ENCODE peak calls at places on chromosomes 2 and 18, in four cellular contexts. R, B, C and M are unnamed samples.
A peak's percentile ranks its signal among the peaks of the same experiment; 100 is the strongest.

GRCh38 chr18:2526320-2526719 is 45.0 kb downstream of the METTL4 start:
- DNase-seq in R (no peak), B (no peak), C (no peak), M (no peak)

GRCh38 chr2:222982909-222983265 is 69.1 kb upstream of the KCNE4 start:
- DNase-seq in R (no peak), B (no peak), C (no peak), M (no peak)

GRCh38 chr2:7378642-7379041 is 461.4 kb downstream of the RNF144A start:
- DNase-seq in R (no peak), B (no peak), C (no peak), M (no peak)

GRCh38 chr2:27891820-27892105 is 1.2 kb downstream of the BABAM2 start:
- DNase-seq in R (no peak), B (no peak), C (no peak), M (no peak)

GRCh38 chr2:121398853-121399252 is 113.9 kb upstream of the TFCP2L1 start:
- DNase-seq in R (no peak), B (no peak), C (no peak), M (no peak)

GRCh38 chr2:154686162-154686561 is 12.3 kb upstream of the KCNJ3 start:
- DNase-seq in R (no peak), B (no peak), C (no peak), M (no peak)

GRCh38 chr2:185979546-185980071 is 241.0 kb downstream of the FSIP2 start:
- DNase-seq in R (no peak), B (no peak), C (peak; percentile 98), M (no peak)

GRCh38 chr2:23940976-23941605 is 828 bp downstream of the UBXN2A start:
- DNase-seq in R (no peak), B (no peak), C (peak; percentile 41), M (no peak)

GRCh38 chr2:20494246-20494645 is 47.4 kb downstream of the RHOB start:
- DNase-seq in R (no peak), B (no peak), C (no peak), M (no peak)

GRCh38 chr2:27828305-27828704 is 56.8 kb downstream of the MRPL33 start:
- DNase-seq in R (no peak), B (no peak), C (no peak), M (no peak)

GRCh38 chr2:169983506-169983905 is 156.3 kb downstream of the UBR3 start:
- DNase-seq in R (no peak), B (no peak), C (no peak), M (no peak)

GRCh38 chr2:100627653-100628300 is 65.0 kb downstream of the PDCL3 start:
- DNase-seq in R (no peak), B (no peak), C (no peak), M (no peak)

GRCh38 chr2:217792611-217793527 is 209.9 kb downstream of the TNS1 start:
- DNase-seq in R (no peak), B (no peak), C (no peak), M (no peak)

GRCh38 chr2:15618449-15618855 is 26.8 kb downstream of the DDX1 start:
- DNase-seq in R (no peak), B (no peak), C (no peak), M (no peak)

DNA sequence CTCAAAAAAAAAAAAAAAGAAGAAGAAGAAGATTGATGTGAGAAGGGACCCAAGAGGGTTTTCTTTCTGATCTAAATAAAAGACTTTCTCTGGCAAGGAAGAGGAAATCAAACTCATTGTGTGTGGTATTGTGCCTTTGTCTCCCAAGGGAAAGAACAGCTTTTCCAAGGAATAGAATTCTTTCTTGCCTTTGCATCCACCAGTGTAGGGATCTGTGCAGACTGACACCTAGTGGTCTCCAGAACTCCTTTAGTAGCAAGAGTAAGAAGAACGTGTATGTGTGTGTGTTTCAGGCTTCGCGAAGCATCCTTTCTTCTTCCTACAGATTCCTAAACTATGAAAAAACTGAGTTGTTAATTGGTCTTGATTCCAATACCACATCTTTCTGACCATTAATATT is 33.5 kb upstream of the CRIM1 start:
- DNase-seq in R (no peak), B (no peak), C (peak; percentile 57), M (no peak)
- TF ChIP-seq CTCF in R (peak; percentile 25), B (no peak), C (peak; percentile 69), M (peak; percentile 78)

GRCh38 chr2:96075199-96075771 is 40.6 kb upstream of the GPAT2 start:
- DNase-seq in R (no peak), B (no peak), C (no peak), M (no peak)

GRCh38 chr2:96072746-96073145 is 38.0 kb upstream of the GPAT2 start:
- DNase-seq in R (no peak), B (no peak), C (no peak), M (peak; percentile 84)

GRCh38 chr2:96073170-96073775 is 38.6 kb upstream of the GPAT2 start:
- DNase-seq in R (no peak), B (no peak), C (no peak), M (no peak)

DNA sequence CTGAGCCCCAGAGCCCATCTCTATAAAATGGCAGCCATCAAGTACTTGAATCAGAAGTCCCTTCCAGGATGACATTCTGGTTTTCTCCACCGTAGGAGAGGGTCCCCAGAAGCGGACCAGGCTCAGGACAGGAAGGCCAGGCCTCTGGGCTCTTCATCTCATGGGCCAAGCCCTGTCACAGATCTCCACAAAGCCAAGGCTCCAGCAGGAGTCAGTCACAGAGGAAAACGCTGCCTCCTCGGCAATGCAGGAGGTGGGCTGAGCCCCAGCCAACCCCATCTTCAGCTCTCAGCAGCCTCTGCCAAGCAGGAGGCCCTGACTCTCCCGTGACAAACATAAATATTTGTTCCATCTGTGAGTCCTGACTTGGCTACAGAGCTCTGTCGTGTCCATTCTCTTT is 39.4 kb upstream of the GPAT2 start:
- DNase-seq in R (no peak), B (no peak), C (no peak), M (no peak)
- TF ChIP-seq CTCF in R (no peak), B (no peak), C (no peak), M (no peak)

GRCh38 chr2:233745073-233745755 is 14.9 kb upstream of the UGT1A1 start:
- DNase-seq in R (no peak), B (no peak), C (no peak), M (no peak)

GRCh38 chr2:233746475-233747282 is 13.4 kb upstream of the UGT1A1 start:
- DNase-seq in R (no peak), B (no peak), C (no peak), M (no peak)

GRCh38 chr2:233747283-233747544 is 12.9 kb upstream of the UGT1A1 start:
- DNase-seq in R (no peak), B (no peak), C (no peak), M (no peak)

GRCh38 chr2:233740875-233741274 is 12.0 kb downstream of the UGT1A3 start:
- DNase-seq in R (no peak), B (no peak), C (no peak), M (no peak)

DNA sequence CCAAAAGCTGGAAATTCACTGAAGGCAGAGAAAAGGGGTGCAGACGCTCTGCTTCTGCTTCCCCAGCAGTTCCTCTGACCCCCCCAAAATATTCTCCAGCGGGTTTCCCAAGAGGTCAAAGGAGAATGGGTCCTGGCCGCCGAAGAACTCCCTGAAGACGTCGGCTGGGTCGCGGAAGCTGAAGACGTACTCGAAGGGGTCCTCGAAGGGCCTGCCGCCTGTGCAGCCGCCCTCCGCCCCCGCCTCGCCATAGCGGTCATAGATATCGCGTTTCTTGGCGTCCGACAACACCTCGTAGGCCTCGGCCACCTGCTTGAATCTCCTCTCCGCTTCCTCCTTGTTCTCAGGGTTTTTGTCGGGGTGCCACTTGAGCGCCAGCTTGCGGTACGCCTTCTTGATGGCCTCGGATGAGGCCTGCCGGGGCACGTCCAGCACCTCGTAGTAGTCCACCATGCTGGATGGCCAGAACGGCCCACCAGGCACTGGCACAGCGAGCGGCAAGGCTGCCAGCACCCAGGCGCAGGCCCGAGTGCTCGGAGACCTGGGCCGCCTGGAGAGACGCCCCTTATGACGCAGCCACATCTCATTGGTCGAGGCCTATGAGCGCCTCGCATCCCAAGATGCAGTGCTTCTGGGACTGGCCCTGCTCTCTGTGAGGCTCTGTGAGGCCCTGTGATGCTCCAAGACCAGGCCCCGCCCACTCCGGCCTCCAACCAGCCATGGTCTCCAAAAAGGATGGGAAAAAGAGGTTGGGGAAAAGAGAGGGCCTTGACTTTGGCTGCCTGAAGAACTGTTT is 14.8 kb downstream of the UGT1A3 start:
- DNase-seq in R (no peak), B (no peak), C (no peak), M (no peak)
- TF ChIP-seq CTCF in R (no peak), B (no peak), C (no peak), M (no peak)

GRCh38 chr2:67755511-67755910 is 307.3 kb downstream of the C1D start:
- DNase-seq in R (no peak), B (no peak), C (no peak), M (no peak)

GRCh38 chr2:67752964-67753363 is 309.8 kb downstream of the C1D start:
- DNase-seq in R (no peak), B (no peak), C (peak; percentile 60), M (no peak)
- TF ChIP-seq CTCF in R (no peak), B (no peak), C (no peak), M (no peak)